ENCODE peak calls at places on chromosomes 6 and 20, in seven cellular contexts. T is astrocyte of the spinal cord, R is uterus, K is heart left ventricle, I is Peyer's patch, H is spleen, J is left ventricle myocardium inferior. Y is an unnamed sample.
A peak's percentile ranks its signal among the peaks of the same experiment; 100 is the strongest.

GRCh38 chr6:22071655-22072054 is 225.2 kb downstream of the PRL start:
- DNase-seq in T (peak; percentile 61), R (peak; percentile 42), K (peak; percentile 57), I (no peak), H (no peak), J (peak; percentile 25), Y (no peak)

GRCh38 chr6:73984851-73985250 is 288.8 kb downstream of the CD109 start:
- DNase-seq in T (no peak), R (no peak), K (no peak), I (no peak), H (no peak), J (no peak), Y (no peak)

GRCh38 chr6:21305827-21306469 is 287.6 kb upstream of the SOX4 start:
- DNase-seq in T (peak; percentile 35), R (no peak), K (no peak), I (no peak), H (no peak), J (no peak), Y (no peak)

GRCh38 chr6:20213271-20213798 is 1.1 kb upstream of the MBOAT1 start:
- DNase-seq in T (no peak), R (no peak), K (no peak), I (no peak), H (no peak), J (no peak), Y (no peak)

GRCh38 chr20:33945391-33946079 is 48.2 kb upstream of the RALY start:
- DNase-seq in T (peak; percentile 49), R (no peak), K (no peak), I (no peak), H (no peak), J (no peak), Y (no peak)

GRCh38 chr6:145866449-145867401 is 52.1 kb upstream of the FBXO30 start:
- DNase-seq in T (no peak), R (no peak), K (no peak), I (no peak), H (no peak), J (no peak), Y (peak; percentile 51)

GRCh38 chr20:17971571-17972013 is 2.8 kb downstream of the MGME1 start:
- DNase-seq in T (peak; percentile 78), R (no peak), K (no peak), I (peak; percentile 56), H (no peak), J (no peak), Y (no peak)

GRCh38 chr6:56370591-56371198 is 123.3 kb upstream of the COL21A1 start:
- DNase-seq in T (peak; percentile 94), R (peak; percentile 60), K (peak; percentile 35), I (no peak), H (no peak), J (no peak), Y (peak; percentile 41)

GRCh38 chr6:21098134-21098533 is 495.4 kb upstream of the SOX4 start:
- DNase-seq in T (no peak), R (no peak), K (no peak), I (no peak), H (no peak), J (no peak), Y (no peak)

GRCh38 chr20:62069741-62070216 is 4.1 kb upstream of the TAF4 start:
- DNase-seq in T (peak; percentile 62), R (peak; percentile 56), K (no peak), I (peak; percentile 71), H (peak; percentile 34), J (no peak), Y (no peak)

GRCh38 chr6:119757467-119757866 is 407.9 kb upstream of the MAN1A1 start:
- DNase-seq in T (no peak), R (no peak), K (no peak), I (no peak), H (no peak), J (no peak), Y (no peak)

GRCh38 chr6:119076173-119076965 is 2.1 kb downstream of the FAM184A start:
- DNase-seq in T (no peak), R (no peak), K (no peak), I (no peak), H (no peak), J (no peak), Y (no peak)

GRCh38 chr20:3808141-3808479 is 12.0 kb downstream of the CDC25B start:
- DNase-seq in T (peak; percentile 93), R (peak; percentile 78), K (peak; percentile 92), I (peak; percentile 80), H (peak; percentile 84), J (peak; percentile 80), Y (no peak)

DNA sequence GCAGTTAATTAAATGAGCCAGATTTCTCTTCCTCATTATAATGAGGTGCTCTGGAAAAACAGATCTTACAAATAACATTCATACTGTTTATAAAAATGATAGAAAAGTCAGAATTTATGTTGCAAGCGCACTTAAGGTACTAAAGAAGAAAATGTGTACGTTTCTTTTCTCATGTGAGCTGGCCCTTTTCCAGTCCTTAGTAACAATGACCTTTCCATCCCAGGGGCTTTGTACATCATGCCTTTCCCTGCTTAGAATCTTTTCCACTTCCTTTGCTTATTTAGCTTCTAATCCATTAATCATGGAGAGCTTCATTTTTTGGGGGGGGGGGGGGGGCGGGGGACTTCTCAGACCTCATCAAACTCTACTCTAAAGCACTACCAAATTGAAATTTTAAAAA is 4.8 kb downstream of the FBXO5 start:
- DNase-seq in T (no peak), R (no peak), K (no peak), I (no peak), H (no peak), J (no peak), Y (no peak)
- H3K4me3 ChIP-seq in T (no peak overlapping the region), R (no peak overlapping the region), K (no peak overlapping the region), I (no peak overlapping the region), H (no peak overlapping the region), J (no peak overlapping the region), Y (no peak overlapping the region)

GRCh38 chr20:2780948-2781347 is 19.5 kb downstream of the CPXM1 start:
- DNase-seq in T (no peak), R (no peak), K (no peak), I (no peak), H (no peak), J (no peak), Y (no peak)
- TF ChIP-seq CTCF in T (no peak), R (no peak), K (no peak), I (no peak), H (no peak), J (no peak), Y (no peak)

DNA sequence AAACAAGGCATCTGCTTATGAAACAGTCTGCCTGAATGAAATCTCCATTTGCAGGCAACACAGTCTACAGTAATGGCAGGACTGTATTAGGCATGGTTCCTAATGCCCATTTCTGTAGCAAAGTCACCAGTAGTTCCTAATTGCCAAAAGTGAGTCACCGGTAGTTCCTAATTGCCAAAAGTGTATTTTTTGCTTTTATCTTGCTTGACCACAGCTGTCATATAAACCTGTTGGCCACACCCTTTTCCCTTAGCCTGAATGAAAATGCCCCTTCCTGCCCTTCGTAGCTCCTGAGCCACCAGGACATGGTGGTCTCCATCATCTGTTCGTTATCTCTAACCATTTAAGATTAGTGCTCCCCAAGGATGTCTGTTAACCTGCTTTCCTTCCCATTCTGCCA is 34.5 kb downstream of the MTHFD1L start:
- DNase-seq in T (no peak), R (no peak), K (no peak), I (no peak), H (no peak), J (no peak), Y (no peak)
- H3K4me3 ChIP-seq in T (no peak overlapping the region), R (no peak overlapping the region), K (no peak overlapping the region), I (no peak overlapping the region), H (no peak overlapping the region), J (no peak overlapping the region), Y (no peak overlapping the region)

DNA sequence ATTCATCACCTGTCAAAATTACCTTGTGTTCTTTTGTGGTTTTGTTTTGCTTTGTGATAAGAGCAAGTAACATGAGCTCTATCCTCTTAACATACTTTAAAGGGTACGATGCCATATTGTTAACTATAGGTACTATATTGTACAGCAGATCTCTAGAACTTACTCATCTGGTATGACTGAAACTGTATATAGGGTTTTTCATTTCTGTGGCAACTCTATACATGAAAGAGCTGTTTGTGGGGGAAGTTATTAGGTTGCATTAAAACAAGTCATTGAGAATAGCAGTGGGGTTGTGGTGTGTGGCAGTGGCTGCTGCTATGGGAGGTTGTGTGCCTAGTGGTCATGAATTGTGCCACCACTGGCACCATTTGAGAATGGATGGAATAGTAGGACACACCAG is 268.4 kb downstream of the KCNQ5 start:
- DNase-seq in T (no peak), R (no peak), K (no peak), I (no peak), H (no peak), J (no peak), Y (no peak)
- TF ChIP-seq CTCF in T (no peak), R (no peak), K (no peak), I (no peak), H (no peak), J (no peak), Y (no peak)

GRCh38 chr6:16700202-16700997 is 60.9 kb downstream of the ATXN1 start:
- DNase-seq in T (peak; percentile 43), R (no peak), K (no peak), I (no peak), H (no peak), J (no peak), Y (no peak)
- H3K4me3 ChIP-seq in T (peak overlapping the region; percentile 1), R (peak overlapping the region; percentile 30), K (no peak overlapping the region), I (peak overlapping the region; percentile 37), H (no peak overlapping the region), J (peak overlapping the region; percentile 57), Y (no peak overlapping the region)

GRCh38 chr6:111668410-111668809 is 62.7 kb upstream of the TRAF3IP2 start:
- DNase-seq in T (no peak), R (no peak), K (peak; percentile 44), I (no peak), H (no peak), J (no peak), Y (no peak)
- TF ChIP-seq CTCF in T (peak; percentile 31), R (no peak), K (no peak), I (no peak), H (no peak), J (peak; percentile 41), Y (peak; percentile 31)

GRCh38 chr6:141874930-141875602 is 257.7 kb upstream of the GJE1 start:
- DNase-seq in T (no peak), R (no peak), K (no peak), I (no peak), H (no peak), J (no peak), Y (no peak)
- H3K4me3 ChIP-seq in T (no peak overlapping the region), R (no peak overlapping the region), K (no peak overlapping the region), I (no peak overlapping the region), H (no peak overlapping the region), J (no peak overlapping the region), Y (no peak overlapping the region)